ENCODE peak calls at places on chromosomes 6 and 20, in four cellular contexts. J is GM12878, W is K562, C is HepG2. F is an unnamed sample.

GRCh38 chr6:154989457-154989856 is 5.7 kb upstream of the TIAM2 start:
- DNase-seq in J (no peak), W (no peak), C (no peak), F (no peak)

GRCh38 chr6:157906537-157907061 is 75.1 kb upstream of the SYNJ2 start:
- DNase-seq in J (no peak), W (peak; percentile 45), C (no peak), F (no peak)

GRCh38 chr6:24666097-24666615 is 543 bp downstream of the TDP2 start:
- DNase-seq in J (no peak), W (peak; percentile 68), C (no peak), F (peak; percentile 54)

GRCh38 chr6:14656676-14657075 is 539.1 kb downstream of the CD83 start:
- DNase-seq in J (no peak), W (no peak), C (no peak), F (no peak)

GRCh38 chr6:5843078-5843477 is 163.6 kb downstream of the NRN1 start:
- DNase-seq in J (no peak), W (no peak), C (no peak), F (no peak)

GRCh38 chr6:153989989-153990388 is 49.1 kb upstream of the OPRM1 start:
- DNase-seq in J (no peak), W (no peak), C (peak; percentile 25), F (no peak)

GRCh38 chr6:119627908-119628669 is 278.5 kb upstream of the MAN1A1 start:
- DNase-seq in J (no peak), W (peak; percentile 84), C (no peak), F (no peak)

GRCh38 chr6:134593887-134594286 is 276.0 kb upstream of the SGK1 start:
- DNase-seq in J (no peak), W (no peak), C (no peak), F (no peak)

GRCh38 chr20:50381771-50382593 is 128.2 kb upstream of the PTPN1 start:
- DNase-seq in J (peak; percentile 30), W (no peak), C (no peak), F (no peak)

GRCh38 chr6:19157496-19157895 is 679.7 kb upstream of the ID4 start:
- DNase-seq in J (no peak), W (no peak), C (no peak), F (no peak)

GRCh38 chr20:58086763-58087566 is 141.5 kb downstream of the ANKRD60 start:
- DNase-seq in J (no peak), W (peak; percentile 43), C (peak; percentile 51), F (peak; percentile 72)

GRCh38 chr6:98839788-98840361 is 5.5 kb downstream of the POU3F2 start:
- DNase-seq in J (no peak), W (peak; percentile 44), C (peak; percentile 27), F (no peak)

GRCh38 chr6:79984261-79984660 is 20.2 kb upstream of the TTK start:
- DNase-seq in J (no peak), W (no peak), C (peak; percentile 14), F (peak; percentile 10)
- TF ChIP-seq TARDBP in J (no peak), W (no peak), C (no peak), F (no peak)

GRCh38 chr6:1609662-1610496 is at the start of gene FOXC1:
- DNase-seq in J (no peak), W (no peak), C (peak; percentile 71), F (peak; percentile 77)
- TF ChIP-seq FOXM1 in J (no peak), W (no peak), C (no peak), F (peak; percentile 35)

GRCh38 chr6:162722633-162723032 is 4.9 kb downstream of the PRKN start:
- DNase-seq in J (no peak), W (no peak), C (no peak), F (no peak)
- TF ChIP-seq TARDBP in J (no peak), W (no peak), C (no peak), F (no peak)

GRCh38 chr6:52574709-52575489 is 2.0 kb downstream of the TRAM2 start:
- DNase-seq in J (peak; percentile 36), W (peak; percentile 78), C (no peak), F (no peak)
- TF ChIP-seq FOXM1 in J (peak; percentile 50), W (no peak), C (no peak), F (no peak)

GRCh38 chr20:63580796-63581461 is 6.9 kb upstream of the HELZ2 start:
- DNase-seq in J (no peak), W (peak; percentile 68), C (peak; percentile 78), F (peak; percentile 48)
- TF ChIP-seq TARDBP in J (no peak), W (no peak), C (peak; percentile 43), F (no peak)

DNA sequence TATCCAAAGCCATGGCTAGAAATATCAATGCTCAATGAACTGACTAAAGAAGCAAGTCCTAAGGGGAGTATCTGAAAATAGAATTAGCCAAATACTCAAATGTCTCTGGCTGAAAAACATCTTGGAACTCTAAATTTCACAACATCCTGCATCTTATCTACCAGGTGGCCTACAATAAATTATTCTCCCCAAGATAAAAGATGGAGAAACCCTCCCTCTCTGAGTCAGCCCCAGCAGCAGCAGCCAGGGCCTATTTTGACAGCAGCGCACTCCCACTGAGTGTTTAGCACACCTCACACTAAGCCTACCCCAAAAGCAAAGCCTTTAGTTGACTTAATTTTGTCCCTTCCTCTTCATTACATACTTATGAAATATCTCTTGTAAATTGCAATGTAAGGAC is 5.9 kb downstream of the CALHM6 start:
- DNase-seq in J (no peak), W (no peak), C (no peak), F (no peak)
- TF ChIP-seq FOXM1 in J (no peak), W (no peak), C (no peak), F (no peak)

GRCh38 chr20:41782255-41782654 is 164.1 kb upstream of the CHD6 start:
- DNase-seq in J (no peak), W (no peak), C (no peak), F (no peak)

GRCh38 chr20:41783423-41784220 is 165.4 kb upstream of the CHD6 start:
- DNase-seq in J (peak; percentile 9), W (no peak), C (no peak), F (no peak)

GRCh38 chr20:41782730-41783406 is 164.7 kb upstream of the CHD6 start:
- DNase-seq in J (no peak), W (no peak), C (no peak), F (no peak)

GRCh38 chr20:41786158-41786557 is 168.0 kb upstream of the CHD6 start:
- DNase-seq in J (no peak), W (no peak), C (no peak), F (no peak)
- TF ChIP-seq TARDBP in J (no peak), W (no peak), C (no peak), F (no peak)

DNA sequence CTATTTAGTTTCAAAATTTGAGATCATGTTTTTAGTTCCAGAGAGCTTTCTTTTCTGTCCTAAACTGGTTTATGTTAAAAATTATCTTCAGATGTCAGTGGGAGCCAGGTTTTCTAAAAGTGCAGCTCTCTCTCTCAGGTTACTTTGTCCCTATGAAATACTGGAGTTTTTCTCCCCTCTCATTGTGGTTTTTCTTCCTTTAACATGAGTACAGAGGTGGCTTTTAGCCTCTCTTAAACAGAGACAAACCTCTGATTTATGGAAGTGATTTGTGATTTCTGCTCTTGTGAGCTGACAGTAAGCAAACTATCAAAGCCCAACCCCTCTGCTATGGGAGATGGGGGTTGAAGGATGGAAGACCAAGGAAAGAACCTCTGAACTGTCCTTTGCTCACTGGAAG is 85.7 kb downstream of the LIN28B start:
- DNase-seq in J (no peak), W (no peak), C (no peak), F (no peak)
- TF ChIP-seq FOXM1 in J (no peak), W (no peak), C (no peak), F (no peak)